ENCODE peak calls at places on chromosomes 13 and 19, in seven cellular contexts. One of them, this sample, is unnamed.

GRCh38 chr13:74248477-74248876 is 114.3 kb upstream of the KLF12 start:
- DNase-seq in T-helper 1 cell: no peak
- DNase-seq in aorta: no peak
- DNase-seq in upper lobe of right lung: no peak
- DNase-seq in omental fat pad: no peak
- DNase-seq in stimulated activated CD4-positive, alpha-beta T cell treated with anti-CD3 and anti-CD28 coated beads, Interleukin-1b, Interleukin-23, amount 100 ng/mL, for 4 hours: no peak
- DNase-seq in OCI-LY7: no peak
- DNase-seq in this sample: no peak

GRCh38 chr19:16326401-16327130 is 1.9 kb downstream of the KLF2 start:
- DNase-seq in T-helper 1 cell: peak
- DNase-seq in aorta: peak
- DNase-seq in upper lobe of right lung: peak
- DNase-seq in omental fat pad: no peak
- DNase-seq in stimulated activated CD4-positive, alpha-beta T cell treated with anti-CD3 and anti-CD28 coated beads, Interleukin-1b, Interleukin-23, amount 100 ng/mL, for 4 hours: no peak
- DNase-seq in OCI-LY7: peak
- DNase-seq in this sample: peak

GRCh38 chr19:32498641-32499200 is 82.3 kb upstream of the PDCD5 start:
- DNase-seq in T-helper 1 cell: no peak
- DNase-seq in aorta: no peak
- DNase-seq in upper lobe of right lung: no peak
- DNase-seq in omental fat pad: no peak
- DNase-seq in stimulated activated CD4-positive, alpha-beta T cell treated with anti-CD3 and anti-CD28 coated beads, Interleukin-1b, Interleukin-23, amount 100 ng/mL, for 4 hours: no peak
- DNase-seq in OCI-LY7: no peak
- DNase-seq in this sample: no peak

GRCh38 chr13:106570354-106570822 is 2.5 kb upstream of the ARGLU1 start:
- DNase-seq in T-helper 1 cell: peak
- DNase-seq in aorta: peak
- DNase-seq in upper lobe of right lung: peak
- DNase-seq in omental fat pad: peak
- DNase-seq in stimulated activated CD4-positive, alpha-beta T cell treated with anti-CD3 and anti-CD28 coated beads, Interleukin-1b, Interleukin-23, amount 100 ng/mL, for 4 hours: peak
- DNase-seq in OCI-LY7: no peak
- DNase-seq in this sample: peak

GRCh38 chr19:46716013-46716671 is 772 bp downstream of the PRKD2 start:
- DNase-seq in T-helper 1 cell: no peak
- DNase-seq in aorta: peak
- DNase-seq in upper lobe of right lung: no peak
- DNase-seq in omental fat pad: no peak
- DNase-seq in stimulated activated CD4-positive, alpha-beta T cell treated with anti-CD3 and anti-CD28 coated beads, Interleukin-1b, Interleukin-23, amount 100 ng/mL, for 4 hours: no peak
- DNase-seq in OCI-LY7: peak
- DNase-seq in this sample: no peak

GRCh38 chr13:101979825-101980224 is 422.0 kb downstream of the FGF14 start:
- DNase-seq in T-helper 1 cell: no peak
- DNase-seq in aorta: no peak
- DNase-seq in upper lobe of right lung: no peak
- DNase-seq in omental fat pad: no peak
- DNase-seq in stimulated activated CD4-positive, alpha-beta T cell treated with anti-CD3 and anti-CD28 coated beads, Interleukin-1b, Interleukin-23, amount 100 ng/mL, for 4 hours: no peak
- DNase-seq in OCI-LY7: no peak
- DNase-seq in this sample: no peak

GRCh38 chr13:78787189-78787588 is 128.2 kb upstream of the OBI1 start:
- DNase-seq in T-helper 1 cell: no peak
- DNase-seq in aorta: no peak
- DNase-seq in upper lobe of right lung: no peak
- DNase-seq in omental fat pad: no peak
- DNase-seq in stimulated activated CD4-positive, alpha-beta T cell treated with anti-CD3 and anti-CD28 coated beads, Interleukin-1b, Interleukin-23, amount 100 ng/mL, for 4 hours: no peak
- DNase-seq in OCI-LY7: no peak
- DNase-seq in this sample: no peak

GRCh38 chr13:35961002-35961401 is 170.2 kb downstream of the DCLK1 start:
- DNase-seq in T-helper 1 cell: no peak
- DNase-seq in aorta: no peak
- DNase-seq in upper lobe of right lung: no peak
- DNase-seq in omental fat pad: no peak
- DNase-seq in stimulated activated CD4-positive, alpha-beta T cell treated with anti-CD3 and anti-CD28 coated beads, Interleukin-1b, Interleukin-23, amount 100 ng/mL, for 4 hours: no peak
- DNase-seq in OCI-LY7: no peak
- DNase-seq in this sample: no peak

GRCh38 chr13:27968316-27969072 is 621 bp downstream of the CDX2 start:
- DNase-seq in T-helper 1 cell: no peak
- DNase-seq in aorta: no peak
- DNase-seq in upper lobe of right lung: no peak
- DNase-seq in omental fat pad: no peak
- DNase-seq in stimulated activated CD4-positive, alpha-beta T cell treated with anti-CD3 and anti-CD28 coated beads, Interleukin-1b, Interleukin-23, amount 100 ng/mL, for 4 hours: no peak
- DNase-seq in OCI-LY7: no peak
- DNase-seq in this sample: no peak

GRCh38 chr19:16259385-16260159 is 61.9 kb downstream of the AP1M1 start:
- DNase-seq in T-helper 1 cell: no peak
- DNase-seq in aorta: no peak
- DNase-seq in upper lobe of right lung: no peak
- DNase-seq in omental fat pad: no peak
- DNase-seq in stimulated activated CD4-positive, alpha-beta T cell treated with anti-CD3 and anti-CD28 coated beads, Interleukin-1b, Interleukin-23, amount 100 ng/mL, for 4 hours: no peak
- DNase-seq in OCI-LY7: peak
- DNase-seq in this sample: peak

GRCh38 chr19:53389591-53390377 is 5.2 kb upstream of the ZNF765 start:
- DNase-seq in T-helper 1 cell: no peak
- DNase-seq in aorta: no peak
- DNase-seq in upper lobe of right lung: no peak
- DNase-seq in omental fat pad: no peak
- DNase-seq in stimulated activated CD4-positive, alpha-beta T cell treated with anti-CD3 and anti-CD28 coated beads, Interleukin-1b, Interleukin-23, amount 100 ng/mL, for 4 hours: no peak
- DNase-seq in OCI-LY7: no peak
- DNase-seq in this sample: peak